ENCODE peak calls at places on chromosomes 7 and 10, in nine cellular contexts. J is fibroblast of lung, X is pancreas, H is heart right ventricle, R is sigmoid colon, L is gastrocnemius medialis, C is H9, F is A549, O is ovary. Q is an unnamed sample. For H3K9me3, the result is how much of the 10 kb centered on the place peaks cover.

GRCh38 chr7:44307301-44307900 is 18.0 kb downstream of the CAMK2B start:
- DNase-seq in R (no peak), J (peak), C (peak), H (no peak), X (peak), O (no peak), F (peak), L (no peak), Q (no peak)

GRCh38 chr10:100370976-100371706 is 24.1 kb downstream of the SCD start:
- DNase-seq in C (peak), L (peak), H (peak), O (peak), F (peak), R (peak), J (peak), X (peak), Q (peak)

GRCh38 chr7:102119925-102120324 is 166.7 kb upstream of the SH2B2 start:
- DNase-seq in F (no peak), C (no peak), H (no peak), O (peak), J (no peak), L (no peak), R (no peak), X (no peak), Q (no peak)

GRCh38 chr10:89182894-89183293 is 24.2 kb downstream of the CH25H start:
- DNase-seq in F (no peak), H (no peak), C (no peak), O (no peak), R (no peak), J (no peak), X (no peak), L (no peak), Q (no peak)

GRCh38 chr10:12782537-12782936 is 219.0 kb downstream of the CCDC3 start:
- DNase-seq in F (peak), C (peak), J (no peak), O (peak), X (peak), H (peak), R (peak), L (no peak), Q (no peak)

GRCh38 chr7:44463169-44463808 is 27.2 kb downstream of the NUDCD3 start:
- DNase-seq in O (no peak), X (no peak), C (no peak), L (no peak), H (no peak), F (peak), R (no peak), J (peak), Q (no peak)

GRCh38 chr10:69974551-69975155 is 78.0 kb upstream of the MACROH2A2 start:
- DNase-seq in O (no peak), X (no peak), L (no peak), R (no peak), H (no peak), J (peak), F (no peak), C (no peak), Q (no peak)

GRCh38 chr7:41046778-41047177 is 656.1 kb downstream of the INHBA start:
- DNase-seq in J (no peak), R (no peak), L (no peak), F (no peak), C (no peak), X (no peak), H (no peak), O (no peak), Q (no peak)

GRCh38 chr7:140155428-140155827 is 21.4 kb downstream of the KDM7A start:
- DNase-seq in H (no peak), J (no peak), O (no peak), C (no peak), L (peak), R (no peak), F (no peak), X (no peak), Q (no peak)

GRCh38 chr7:134954197-134955082 is 31.9 kb upstream of the AGBL3 start:
- DNase-seq in R (no peak), X (no peak), J (no peak), F (peak), L (no peak), O (no peak), C (no peak), H (no peak), Q (no peak)

GRCh38 chr10:110918633-110919348 is at the start of gene BBIP1:
- DNase-seq in F (peak), X (no peak), R (no peak), L (no peak), O (no peak), J (peak), H (peak), C (no peak), Q (no peak)

GRCh38 chr7:112162161-112163020 is 43.8 kb downstream of the DOCK4 start:
- DNase-seq in X (peak), O (no peak), F (peak), H (peak), R (peak), L (no peak), J (peak), C (peak), Q (no peak)

GRCh38 chr7:70598976-70599375 is 533.0 kb upstream of the GALNT17 start:
- DNase-seq in C (no peak), R (no peak), F (no peak), L (no peak), X (no peak), H (no peak), O (no peak), J (peak), Q (no peak)

GRCh38 chr10:118062798-118063238 is 16.1 kb upstream of the RAB11FIP2 start:
- DNase-seq in C (no peak), O (no peak), H (no peak), X (peak), L (no peak), J (no peak), F (no peak), R (no peak), Q (no peak)

GRCh38 chr7:122123746-122124145 is 20.3 kb downstream of the AASS start:
- DNase-seq in C (no peak), X (no peak), L (no peak), H (no peak), R (no peak), F (no peak), J (peak), O (no peak), Q (no peak)

DNA sequence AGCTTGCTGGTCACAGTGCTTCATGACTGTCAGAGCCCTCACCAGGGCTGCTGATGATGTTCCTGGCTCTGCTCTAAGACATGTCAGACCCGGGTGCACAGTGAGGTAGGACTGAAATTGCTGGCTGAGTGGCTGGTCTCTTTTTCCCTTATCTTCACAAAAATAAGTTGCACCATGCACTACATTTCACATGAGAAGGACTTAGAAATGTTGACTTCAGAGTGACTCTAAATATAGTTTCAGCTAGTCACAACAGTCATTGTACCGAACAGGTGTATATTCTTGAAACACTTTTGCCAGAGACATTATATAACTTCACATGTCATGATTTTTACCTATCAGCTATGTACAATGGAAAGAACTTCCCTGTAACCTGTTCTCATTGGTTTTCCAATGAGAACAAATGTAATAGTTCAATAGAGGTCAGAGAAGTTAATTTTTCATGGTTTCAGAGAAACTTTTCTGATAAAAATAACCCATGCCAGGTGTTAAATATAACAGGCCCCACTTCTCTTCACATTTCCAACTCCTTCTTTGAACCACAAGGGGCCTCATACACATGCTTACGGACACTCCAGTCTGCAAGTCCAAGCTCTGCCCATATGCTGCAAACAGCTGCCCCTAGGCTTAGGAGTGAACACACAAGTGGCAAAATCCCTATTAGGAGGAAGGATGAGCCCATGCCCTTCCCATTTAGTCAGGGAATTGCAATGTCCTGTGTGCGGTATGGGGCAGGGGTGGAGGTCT is 115.6 kb downstream of the CDK6 start:
- DNase-seq in F (no peak), R (no peak), H (no peak), L (no peak), J (no peak), X (no peak), O (no peak), C (no peak), Q (no peak)
- TF ChIP-seq CTCF in F (no peak), R (no peak), H (no peak), L (no peak), J (no peak), X (no peak), O (no peak), C (no peak), Q (no peak)

DNA sequence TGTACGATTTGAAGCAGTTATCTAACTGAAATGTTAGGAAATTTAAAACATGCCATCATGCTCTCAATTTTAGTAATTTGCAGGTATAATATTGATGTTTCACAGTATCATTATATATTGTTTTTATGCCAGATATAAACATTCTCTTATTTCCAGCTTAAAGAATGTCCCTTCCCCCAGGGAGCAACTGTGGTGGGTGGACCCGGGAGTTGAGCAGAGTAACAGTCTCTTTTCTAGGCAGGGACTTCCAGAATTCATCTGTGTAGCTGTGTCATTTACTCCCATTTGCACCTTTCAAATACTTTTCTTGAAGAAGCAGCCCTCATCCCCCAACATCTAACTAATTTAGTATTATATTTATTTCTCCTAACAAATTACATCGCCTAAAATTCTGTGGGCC is 9.6 kb downstream of the INPP5F start:
- DNase-seq in L (no peak), J (no peak), H (no peak), X (no peak), C (no peak), F (no peak), R (no peak), O (no peak), Q (no peak)
- H3K9me3 ChIP-seq in L (under half), J (under half), H (under half), X (under half), C (under half), F (under half), R (under half), O (under half), Q (under half)

GRCh38 chr7:77699056-77699455 is 2.8 kb downstream of the RSBN1L start:
- DNase-seq in C (no peak), J (peak), R (no peak), O (no peak), F (no peak), H (no peak), L (no peak), X (no peak), Q (no peak)

GRCh38 chr7:77698042-77698625 is 1.9 kb downstream of the RSBN1L start:
- DNase-seq in J (no peak), H (no peak), L (no peak), R (no peak), X (no peak), F (no peak), C (no peak), O (no peak), Q (no peak)

GRCh38 chr7:77703220-77703472 is 6.9 kb downstream of the RSBN1L start:
- DNase-seq in R (no peak), X (no peak), J (no peak), L (no peak), H (no peak), C (no peak), O (no peak), F (no peak), Q (no peak)

GRCh38 chr7:77707504-77707992 is 11.3 kb downstream of the RSBN1L start:
- DNase-seq in F (no peak), R (no peak), L (no peak), H (no peak), J (no peak), C (no peak), X (no peak), O (no peak), Q (no peak)

GRCh38 chr7:77702451-77703219 is 6.4 kb downstream of the RSBN1L start:
- DNase-seq in J (peak), O (no peak), F (no peak), R (no peak), L (no peak), X (no peak), H (no peak), C (no peak), Q (no peak)
- H3K27ac ChIP-seq in J (no peak), O (no peak), F (no peak), R (no peak), L (no peak), X (no peak), H (no peak), C (no peak), Q (no peak)

DNA sequence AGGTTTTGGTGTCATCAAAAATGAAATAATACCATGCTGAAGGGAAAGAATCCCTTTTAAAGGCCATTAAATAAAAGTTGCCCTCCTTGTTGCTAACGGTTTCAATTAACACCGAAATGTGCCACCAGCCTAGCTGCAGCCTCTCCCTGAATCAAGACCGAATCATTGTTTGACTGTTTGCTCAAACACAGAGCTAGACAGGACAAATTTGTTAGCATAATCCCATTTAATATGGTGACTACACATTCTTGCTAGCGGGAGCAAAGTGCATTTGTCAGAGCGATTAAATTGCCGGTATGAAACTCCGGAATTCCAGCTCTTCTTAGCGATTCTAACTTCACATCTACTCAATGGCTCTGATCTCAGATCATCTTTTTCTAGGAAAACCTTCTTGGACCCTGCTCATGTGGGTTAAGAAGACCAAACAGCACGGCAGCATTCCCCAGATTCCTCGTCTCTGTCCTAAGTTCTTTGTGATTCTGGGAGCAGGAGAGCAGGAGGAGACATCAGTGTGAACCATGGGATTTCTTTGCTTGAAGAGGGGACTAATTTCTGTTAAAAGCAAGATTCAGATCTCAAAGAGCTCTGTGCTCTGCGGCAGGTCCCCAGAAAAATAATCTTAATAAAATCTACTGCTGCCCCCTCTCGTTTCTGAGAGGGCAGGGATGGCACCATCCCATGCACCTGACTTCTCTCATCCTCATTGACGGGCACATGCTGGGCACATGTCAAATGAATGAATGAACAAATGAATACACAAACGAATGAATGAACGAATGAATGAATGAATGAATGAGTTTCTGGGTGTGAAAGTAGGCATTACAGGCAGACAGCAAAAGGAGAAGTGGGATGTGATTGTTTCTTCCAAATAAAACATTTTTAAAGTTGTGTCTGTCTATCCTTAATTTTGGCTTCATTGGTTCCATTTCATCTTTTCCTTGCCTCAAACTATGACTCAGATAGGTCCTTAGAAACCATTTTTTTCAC is 397.9 kb upstream of the PRKCQ start:
- DNase-seq in H (no peak), J (no peak), F (no peak), X (no peak), O (no peak), C (no peak), R (no peak), L (no peak), Q (no peak)
- TF ChIP-seq CTCF in H (no peak), J (no peak), F (no peak), X (no peak), O (no peak), C (no peak), R (no peak), L (no peak), Q (no peak)

DNA sequence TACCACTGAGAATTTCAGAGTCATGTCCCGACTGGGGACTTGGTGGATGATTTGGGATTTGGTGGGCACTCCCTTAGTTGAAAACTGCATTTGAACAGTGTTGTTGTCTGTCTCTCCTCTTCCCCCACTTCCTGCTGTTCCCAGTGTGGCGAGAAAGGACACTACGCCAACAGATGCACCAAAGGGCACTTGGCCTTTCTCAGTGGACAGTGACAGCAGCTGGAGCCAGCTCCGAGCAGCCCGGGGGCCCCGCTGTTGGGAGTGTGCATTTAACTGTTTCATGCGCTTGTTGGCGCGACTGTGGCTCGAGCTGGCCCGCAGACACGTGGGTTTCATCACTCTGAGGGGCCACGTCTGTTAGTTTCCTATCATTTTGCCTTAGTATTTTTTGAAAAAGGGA is 9.7 kb downstream of the ATP5MF start:
- DNase-seq in O (no peak), X (no peak), F (no peak), R (no peak), C (no peak), L (no peak), H (no peak), J (no peak), Q (no peak)
- H3K9me3 ChIP-seq in O (under half), X (under half), F (under half), R (under half), C (under half), L (under half), H (under half), J (under half), Q (under half)

GRCh38 chr7:47561715-47562446 is 20.0 kb downstream of the TNS3 start:
- DNase-seq in L (no peak), O (no peak), J (peak), F (no peak), X (no peak), R (no peak), C (no peak), H (no peak), Q (no peak)

GRCh38 chr7:47559306-47560220 is 22.3 kb downstream of the TNS3 start:
- DNase-seq in C (no peak), H (no peak), F (no peak), J (no peak), O (no peak), L (no peak), X (no peak), R (no peak), Q (no peak)

GRCh38 chr7:47557317-47557985 is 24.5 kb downstream of the TNS3 start:
- DNase-seq in F (peak), X (no peak), H (no peak), L (peak), O (no peak), C (no peak), R (no peak), J (peak), Q (no peak)

GRCh38 chr7:47556511-47557180 is 25.3 kb downstream of the TNS3 start:
- DNase-seq in R (no peak), F (no peak), J (peak), C (no peak), L (no peak), H (no peak), X (no peak), O (no peak), Q (no peak)

DNA sequence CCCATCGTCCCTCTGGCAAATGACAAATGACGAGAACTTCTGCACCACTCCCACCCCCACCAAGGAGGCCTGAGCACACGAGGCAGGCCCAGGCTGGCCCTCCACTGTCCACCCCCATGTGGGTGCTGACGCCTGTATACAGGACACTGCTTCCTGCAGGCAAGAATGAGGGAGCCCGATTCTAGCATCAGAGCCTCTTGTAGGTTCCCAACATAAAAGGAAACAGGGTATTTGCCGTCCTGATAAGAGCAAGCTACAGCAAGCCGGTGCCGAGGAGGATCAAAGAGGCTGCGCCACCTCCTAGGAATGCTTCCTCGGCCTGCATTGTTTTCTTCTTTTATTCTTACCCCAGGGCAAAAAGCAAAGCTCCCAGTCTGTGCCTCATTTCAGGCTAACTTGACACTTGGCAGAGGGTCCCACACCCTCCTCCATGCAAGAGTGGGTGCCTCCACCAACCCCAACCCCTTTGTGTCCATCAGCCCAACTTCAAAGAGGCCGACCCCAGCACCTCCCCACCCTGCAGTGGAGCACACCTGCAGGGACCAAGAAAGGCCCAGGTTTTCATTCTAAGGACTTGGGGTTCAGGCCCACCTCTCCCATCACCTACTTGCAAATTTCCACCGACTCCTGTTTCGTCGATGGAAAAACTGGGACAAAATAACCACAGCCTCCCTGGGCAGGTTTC is 23.8 kb downstream of the TNS3 start:
- DNase-seq in O (no peak), J (no peak), X (no peak), C (no peak), L (no peak), F (no peak), R (no peak), H (no peak), Q (no peak)
- H3K27ac ChIP-seq in O (no peak), J (no peak), X (no peak), C (no peak), L (no peak), F (peak), R (peak), H (no peak), Q (no peak)

DNA sequence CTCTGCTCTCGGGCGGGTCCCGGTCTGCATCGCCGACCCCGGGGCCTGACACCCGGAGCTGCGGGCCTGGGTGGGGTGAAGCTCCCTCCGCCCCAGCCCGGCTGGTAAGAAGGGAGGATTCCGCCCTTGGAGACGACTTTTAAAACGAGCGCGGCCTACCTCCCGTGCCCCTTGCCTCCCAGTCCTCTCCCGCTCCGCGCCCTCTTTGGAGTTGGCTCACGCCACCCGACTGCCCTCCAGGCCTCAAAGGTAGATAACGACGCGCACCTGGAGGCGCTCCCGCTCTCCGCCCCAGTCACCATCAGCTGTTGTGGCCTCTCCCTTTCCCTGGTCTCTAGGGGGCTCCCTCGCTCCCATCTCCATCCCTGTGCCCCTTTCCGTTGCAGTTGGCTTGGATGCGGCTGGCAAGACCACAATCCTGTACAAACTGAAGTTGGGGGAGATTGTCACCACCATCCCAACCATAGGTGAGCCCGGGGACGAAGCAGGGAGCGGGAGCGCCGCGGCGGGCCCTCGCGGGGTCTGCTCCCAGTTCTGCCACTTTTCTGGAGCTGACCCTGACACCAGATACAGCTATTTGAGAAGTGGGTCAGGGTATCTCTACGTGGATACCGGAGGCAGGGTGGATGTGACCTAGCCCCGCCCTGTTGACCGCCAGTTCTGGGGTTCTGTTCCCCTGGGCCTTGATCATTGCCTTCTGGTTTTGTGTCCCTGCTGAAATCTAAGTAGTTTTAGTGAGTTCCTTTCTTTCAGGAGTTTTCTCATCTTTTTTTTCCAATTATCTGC is 679 bp downstream of the ARF5 start:
- DNase-seq in H (peak), O (peak), F (peak), J (peak), L (peak), R (peak), C (peak), X (peak), Q (peak)
- TF ChIP-seq CTCF in H (peak), O (no peak), F (peak), J (peak), L (peak), R (no peak), C (peak), X (no peak), Q (no peak)